ENCODE peak calls at places on chromosome 18, in five cellular contexts. One of them, this sample, is unnamed.
A peak's percentile ranks its signal among the peaks of the same experiment; 100 is the strongest.

GRCh38 chr18:49813071-49813320 is 337 bp downstream of the ACAA2 start:
- DNase-seq in substantia nigra: peak; percentile 39
- DNase-seq in osteoblast: peak; percentile 81
- DNase-seq in upper lobe of right lung: peak; percentile 78
- DNase-seq in heart left ventricle: peak; percentile 38
- DNase-seq in this sample: peak; percentile 31

GRCh38 chr18:43893001-43893637 is 615.8 kb upstream of the SYT4 start:
- DNase-seq in substantia nigra: no peak
- DNase-seq in osteoblast: peak; percentile 72
- DNase-seq in upper lobe of right lung: no peak
- DNase-seq in heart left ventricle: no peak
- DNase-seq in this sample: no peak

GRCh38 chr18:44934894-44935293 is 254.2 kb downstream of the SETBP1 start:
- DNase-seq in substantia nigra: no peak
- DNase-seq in osteoblast: no peak
- DNase-seq in upper lobe of right lung: no peak
- DNase-seq in heart left ventricle: no peak
- DNase-seq in this sample: no peak

GRCh38 chr18:56565596-56566355 is 72.6 kb downstream of the TXNL1 start:
- DNase-seq in substantia nigra: no peak
- DNase-seq in osteoblast: peak; percentile 93
- DNase-seq in upper lobe of right lung: no peak
- DNase-seq in heart left ventricle: no peak
- DNase-seq in this sample: peak; percentile 34

GRCh38 chr18:49697757-49698595 is 115.4 kb downstream of the ACAA2 start:
- DNase-seq in substantia nigra: no peak
- DNase-seq in osteoblast: peak; percentile 80
- DNase-seq in upper lobe of right lung: no peak
- DNase-seq in heart left ventricle: no peak
- DNase-seq in this sample: no peak

GRCh38 chr18:49756135-49756534 is 57.2 kb downstream of the ACAA2 start:
- DNase-seq in substantia nigra: no peak
- DNase-seq in osteoblast: no peak
- DNase-seq in upper lobe of right lung: peak; percentile 20
- DNase-seq in heart left ventricle: no peak
- DNase-seq in this sample: no peak

GRCh38 chr18:56721031-56721430 is 69.9 kb downstream of the WDR7 start:
- DNase-seq in substantia nigra: no peak
- DNase-seq in osteoblast: no peak
- DNase-seq in upper lobe of right lung: no peak
- DNase-seq in heart left ventricle: no peak
- DNase-seq in this sample: no peak

GRCh38 chr18:28177828-28178635 is 1.1 kb upstream of the CDH2 start:
- DNase-seq in substantia nigra: peak; percentile 64
- DNase-seq in osteoblast: peak; percentile 97
- DNase-seq in upper lobe of right lung: peak; percentile 73
- DNase-seq in heart left ventricle: peak; percentile 66
- DNase-seq in this sample: peak; percentile 17

GRCh38 chr18:70148539-70148938 is 56.9 kb downstream of the RTTN start:
- DNase-seq in substantia nigra: no peak
- DNase-seq in osteoblast: no peak
- DNase-seq in upper lobe of right lung: no peak
- DNase-seq in heart left ventricle: no peak
- DNase-seq in this sample: no peak

GRCh38 chr18:14974576-14974975 is 226.6 kb downstream of the ANKRD30B start:
- DNase-seq in substantia nigra: no peak
- DNase-seq in osteoblast: no peak
- DNase-seq in upper lobe of right lung: no peak
- DNase-seq in heart left ventricle: no peak
- DNase-seq in this sample: no peak

GRCh38 chr18:48539406-48540328 is 836 bp downstream of the CTIF start:
- DNase-seq in substantia nigra: no peak
- DNase-seq in osteoblast: peak; percentile 93
- DNase-seq in upper lobe of right lung: peak; percentile 76
- DNase-seq in heart left ventricle: peak; percentile 40
- DNase-seq in this sample: peak; percentile 47

GRCh38 chr18:26621161-26622026 is 73.0 kb upstream of the KCTD1 start:
- DNase-seq in substantia nigra: peak; percentile 16
- DNase-seq in osteoblast: peak; percentile 68
- DNase-seq in upper lobe of right lung: peak; percentile 76
- DNase-seq in heart left ventricle: peak; percentile 25
- DNase-seq in this sample: no peak

GRCh38 chr18:8478166-8478967 is 130.9 kb upstream of the RAB12 start:
- DNase-seq in substantia nigra: peak; percentile 3
- DNase-seq in osteoblast: peak; percentile 85
- DNase-seq in upper lobe of right lung: peak; percentile 81
- DNase-seq in heart left ventricle: peak; percentile 30
- DNase-seq in this sample: peak; percentile 22

GRCh38 chr18:79532690-79533058 is 136.9 kb downstream of the NFATC1 start:
- DNase-seq in substantia nigra: no peak
- DNase-seq in osteoblast: no peak
- DNase-seq in upper lobe of right lung: no peak
- DNase-seq in heart left ventricle: no peak
- DNase-seq in this sample: peak; percentile 6

GRCh38 chr18:75248426-75249191 is 38.0 kb downstream of the TSHZ1 start:
- DNase-seq in substantia nigra: no peak
- DNase-seq in osteoblast: peak; percentile 80
- DNase-seq in upper lobe of right lung: no peak
- DNase-seq in heart left ventricle: no peak
- DNase-seq in this sample: no peak

GRCh38 chr18:55781481-55781957 is 193.5 kb upstream of the TCF4 start:
- DNase-seq in substantia nigra: peak; percentile 45
- DNase-seq in osteoblast: peak; percentile 90
- DNase-seq in upper lobe of right lung: no peak
- DNase-seq in heart left ventricle: peak; percentile 57
- DNase-seq in this sample: peak; percentile 63

GRCh38 chr18:36623681-36624080 is 205.1 kb downstream of the TPGS2 start:
- DNase-seq in substantia nigra: no peak
- DNase-seq in osteoblast: no peak
- DNase-seq in upper lobe of right lung: no peak
- DNase-seq in heart left ventricle: no peak
- DNase-seq in this sample: no peak

GRCh38 chr18:34993289-34993688 is 47.9 kb upstream of the MAPRE2 start:
- DNase-seq in substantia nigra: no peak
- DNase-seq in osteoblast: no peak
- DNase-seq in upper lobe of right lung: no peak
- DNase-seq in heart left ventricle: no peak
- DNase-seq in this sample: no peak

GRCh38 chr18:7618821-7619410 is 51.8 kb downstream of the PTPRM start:
- DNase-seq in substantia nigra: no peak
- DNase-seq in osteoblast: no peak
- DNase-seq in upper lobe of right lung: no peak
- DNase-seq in heart left ventricle: no peak
- DNase-seq in this sample: no peak

GRCh38 chr18:15165048-15165447 is 417.1 kb downstream of the ANKRD30B start:
- DNase-seq in substantia nigra: no peak
- DNase-seq in osteoblast: no peak
- DNase-seq in upper lobe of right lung: no peak
- DNase-seq in heart left ventricle: no peak
- DNase-seq in this sample: no peak

GRCh38 chr18:28359177-28359576 is 182.2 kb upstream of the CDH2 start:
- DNase-seq in substantia nigra: no peak
- DNase-seq in osteoblast: no peak
- DNase-seq in upper lobe of right lung: no peak
- DNase-seq in heart left ventricle: no peak
- DNase-seq in this sample: no peak

GRCh38 chr18:60232541-60232940 is 140.0 kb downstream of the MC4R start:
- DNase-seq in substantia nigra: no peak
- DNase-seq in osteoblast: no peak
- DNase-seq in upper lobe of right lung: no peak
- DNase-seq in heart left ventricle: no peak
- DNase-seq in this sample: no peak

GRCh38 chr18:44651453-44651852 is 29.2 kb upstream of the SETBP1 start:
- DNase-seq in substantia nigra: no peak
- DNase-seq in osteoblast: peak; percentile 47
- DNase-seq in upper lobe of right lung: no peak
- DNase-seq in heart left ventricle: no peak
- DNase-seq in this sample: peak; percentile 17

GRCh38 chr18:22166070-22166972 is 3.1 kb upstream of the GATA6 start:
- DNase-seq in substantia nigra: no peak
- DNase-seq in osteoblast: peak; percentile 85
- DNase-seq in upper lobe of right lung: peak; percentile 85
- DNase-seq in heart left ventricle: peak; percentile 73
- DNase-seq in this sample: peak; percentile 62

GRCh38 chr18:79799619-79800352 is 2.0 kb downstream of the KCNG2 start:
- DNase-seq in substantia nigra: no peak
- DNase-seq in osteoblast: peak; percentile 53
- DNase-seq in upper lobe of right lung: peak; percentile 60
- DNase-seq in heart left ventricle: no peak
- DNase-seq in this sample: no peak

GRCh38 chr18:65754121-65754520 is 3.3 kb downstream of the CDH7 start:
- DNase-seq in substantia nigra: no peak
- DNase-seq in osteoblast: peak; percentile 56
- DNase-seq in upper lobe of right lung: no peak
- DNase-seq in heart left ventricle: no peak
- DNase-seq in this sample: no peak

GRCh38 chr18:69758458-69758857 is 189.2 kb downstream of the CD226 start:
- DNase-seq in substantia nigra: no peak
- DNase-seq in osteoblast: no peak
- DNase-seq in upper lobe of right lung: no peak
- DNase-seq in heart left ventricle: no peak
- DNase-seq in this sample: no peak

GRCh38 chr18:61752973-61753372 is 139.8 kb downstream of the RNF152 start:
- DNase-seq in substantia nigra: no peak
- DNase-seq in osteoblast: no peak
- DNase-seq in upper lobe of right lung: no peak
- DNase-seq in heart left ventricle: no peak
- DNase-seq in this sample: no peak

GRCh38 chr18:57771626-57772025 is 31.5 kb downstream of the ATP8B1 start:
- DNase-seq in substantia nigra: no peak
- DNase-seq in osteoblast: no peak
- DNase-seq in upper lobe of right lung: no peak
- DNase-seq in heart left ventricle: no peak
- DNase-seq in this sample: no peak

DNA sequence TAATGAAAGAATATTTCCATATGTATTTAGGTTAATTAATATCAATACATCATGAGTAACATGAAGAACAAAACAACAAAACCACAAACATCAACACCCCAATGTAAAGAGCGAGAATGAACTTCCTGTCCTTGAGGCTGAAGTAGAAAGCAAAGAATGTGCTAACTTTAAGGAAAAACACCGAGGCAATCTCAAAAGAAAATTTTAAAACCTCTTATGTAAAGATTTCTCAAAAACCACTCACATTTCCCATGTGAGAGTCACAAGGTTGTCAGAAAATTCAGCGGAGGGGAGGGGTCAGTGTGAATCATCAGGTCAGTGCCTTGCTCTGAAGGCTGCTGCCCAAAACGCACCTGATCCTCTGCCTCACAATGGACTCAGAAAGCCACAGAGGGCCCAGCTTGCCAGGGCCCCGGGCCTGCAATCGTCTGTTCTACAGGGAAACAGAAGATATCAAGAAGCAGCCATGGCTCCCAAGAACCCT is 12.3 kb downstream of the NPC1 start:
- DNase-seq in substantia nigra: no peak
- DNase-seq in osteoblast: peak; percentile 94
- DNase-seq in upper lobe of right lung: peak; percentile 71
- DNase-seq in heart left ventricle: no peak
- DNase-seq in this sample: peak; percentile 27
- H3K27ac ChIP-seq in substantia nigra: peak overlapping the region; percentile 4
- H3K27ac ChIP-seq in osteoblast: peak overlapping the region; percentile 76
- H3K27ac ChIP-seq in upper lobe of right lung: peak overlapping the region; percentile 81
- H3K27ac ChIP-seq in heart left ventricle: peak overlapping the region; percentile 34
- H3K27ac ChIP-seq in this sample: peak overlapping the region; percentile 44

GRCh38 chr18:5895886-5896740 is 791 bp upstream of the TMEM200C start:
- DNase-seq in substantia nigra: no peak
- DNase-seq in osteoblast: peak; percentile 79
- DNase-seq in upper lobe of right lung: peak; percentile 71
- DNase-seq in heart left ventricle: peak; percentile 49
- DNase-seq in this sample: peak; percentile 40
- H3K27ac ChIP-seq in substantia nigra: peak overlapping the region; percentile 22
- H3K27ac ChIP-seq in osteoblast: no peak overlapping the region
- H3K27ac ChIP-seq in upper lobe of right lung: no peak overlapping the region
- H3K27ac ChIP-seq in heart left ventricle: peak overlapping the region; percentile 59
- H3K27ac ChIP-seq in this sample: no peak overlapping the region

DNA sequence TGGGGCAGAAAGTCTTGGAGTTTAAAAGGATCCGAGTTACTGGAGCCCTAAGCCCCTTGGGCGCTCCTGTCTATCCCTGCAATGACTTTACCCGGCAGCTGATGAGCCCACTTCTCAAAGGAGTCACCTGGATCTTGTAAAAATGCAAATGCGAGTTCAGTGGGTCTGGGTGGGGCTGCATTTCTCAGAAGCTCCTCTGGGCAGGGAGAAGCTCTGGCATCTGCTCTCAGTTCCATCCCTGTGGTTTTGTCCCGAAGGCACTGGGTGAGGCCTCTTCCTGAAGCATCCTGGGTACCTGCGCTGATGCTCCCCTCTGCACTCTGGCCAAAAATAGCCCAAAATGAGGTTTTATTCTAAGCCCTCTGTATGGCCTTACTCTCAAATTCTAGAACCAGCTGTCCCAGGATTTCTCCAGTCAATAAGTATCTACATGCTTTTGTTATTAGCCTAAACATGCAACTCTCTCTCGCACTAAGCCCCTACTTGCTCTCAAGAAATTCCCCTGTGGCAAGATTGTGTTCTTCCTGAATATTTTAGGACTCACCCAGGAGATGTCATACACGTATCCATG is 167.8 kb upstream of the APCDD1 start:
- DNase-seq in substantia nigra: no peak
- DNase-seq in osteoblast: no peak
- DNase-seq in upper lobe of right lung: no peak
- DNase-seq in heart left ventricle: no peak
- DNase-seq in this sample: no peak
- H3K27ac ChIP-seq in substantia nigra: no peak overlapping the region
- H3K27ac ChIP-seq in osteoblast: no peak overlapping the region
- H3K27ac ChIP-seq in upper lobe of right lung: no peak overlapping the region
- H3K27ac ChIP-seq in heart left ventricle: no peak overlapping the region
- H3K27ac ChIP-seq in this sample: no peak overlapping the region

DNA sequence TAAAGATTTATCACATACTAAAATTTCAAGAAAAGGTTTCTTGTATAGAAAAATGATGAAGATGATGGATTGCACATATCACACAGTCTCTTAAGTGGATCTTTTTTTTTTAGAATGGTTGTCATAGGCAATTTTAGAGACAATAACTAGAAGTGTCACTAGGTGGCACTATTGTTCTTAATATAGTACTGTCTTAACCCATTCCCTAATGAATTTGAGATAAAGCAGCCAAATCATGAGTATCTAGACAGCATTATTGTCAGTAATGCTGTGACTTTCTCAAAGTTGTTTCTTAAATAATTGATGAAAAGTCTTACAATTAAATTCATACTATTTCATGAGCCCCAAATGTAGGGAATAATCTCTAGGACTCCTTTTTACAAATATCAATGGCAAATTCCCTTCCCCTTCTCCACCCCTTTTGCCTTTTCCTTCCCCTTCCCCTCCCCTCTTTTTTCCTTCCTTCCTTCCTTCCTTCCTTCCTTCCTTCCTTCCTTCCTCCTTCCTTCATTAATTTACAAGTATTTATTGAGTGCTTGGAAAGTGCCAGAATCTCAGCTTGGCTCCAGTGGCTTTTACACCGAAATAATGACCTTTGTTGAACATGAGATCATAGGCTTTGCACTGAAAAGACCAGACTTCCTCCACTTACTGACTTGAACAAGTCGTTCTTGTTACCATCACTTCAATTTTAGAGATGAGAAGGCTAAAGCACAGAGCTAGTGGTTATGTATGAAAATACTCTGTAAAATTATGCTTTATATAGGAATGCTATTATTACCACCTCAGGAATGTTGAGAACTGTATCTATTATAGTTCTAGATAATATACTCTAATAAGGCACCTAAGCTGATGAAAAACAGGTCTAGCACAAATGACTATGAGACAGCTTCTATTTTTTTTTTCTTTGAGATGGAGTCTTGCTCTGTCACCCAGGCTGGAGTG is 19.8 kb downstream of the MYL12B start:
- DNase-seq in substantia nigra: no peak
- DNase-seq in osteoblast: no peak
- DNase-seq in upper lobe of right lung: no peak
- DNase-seq in heart left ventricle: no peak
- DNase-seq in this sample: no peak
- H3K27ac ChIP-seq in substantia nigra: peak overlapping the region; percentile 66
- H3K27ac ChIP-seq in osteoblast: peak overlapping the region; percentile 65
- H3K27ac ChIP-seq in upper lobe of right lung: no peak overlapping the region
- H3K27ac ChIP-seq in heart left ventricle: no peak overlapping the region
- H3K27ac ChIP-seq in this sample: no peak overlapping the region

This sample was measured in uterus.